ENCODE peak calls at places on chromosomes 11 and 22, in six cellular contexts. M is lower leg skin, X is GM12892, P is transverse colon, F is uterus, Q is sigmoid colon. D is an unnamed sample.
A peak's percentile ranks its signal among the peaks of the same experiment; 100 is the strongest.

GRCh38 chr11:95563173-95563572 is 226.4 kb downstream of the FAM76B start:
- DNase-seq in Q (no peak), P (no peak), F (no peak), M (no peak), X (no peak), D (no peak)

GRCh38 chr22:49396817-49397216 is 430.9 kb downstream of the BRD1 start:
- DNase-seq in P (no peak), M (peak; percentile 1), X (no peak), Q (no peak), F (no peak), D (no peak)

GRCh38 chr22:19689408-19689807 is 24.9 kb upstream of the SEPTIN5 start:
- DNase-seq in Q (peak; percentile 57), X (no peak), P (no peak), M (no peak), F (no peak), D (no peak)

GRCh38 chr11:67585911-67586310 is 2.3 kb downstream of the GSTP1 start:
- DNase-seq in Q (no peak), M (no peak), X (no peak), F (no peak), P (no peak), D (no peak)

GRCh38 chr22:34414467-34415440 is 494.5 kb upstream of the LARGE1 start:
- DNase-seq in M (peak; percentile 27), F (no peak), Q (no peak), P (peak; percentile 43), X (peak; percentile 11), D (peak; percentile 39)

GRCh38 chr11:23931443-23931842 is 565.4 kb upstream of the LUZP2 start:
- DNase-seq in P (no peak), Q (no peak), M (no peak), F (no peak), X (no peak), D (no peak)

GRCh38 chr22:23562186-23562585 is 17.9 kb downstream of the IGLL1 start:
- DNase-seq in P (no peak), F (no peak), M (no peak), X (no peak), Q (no peak), D (no peak)

GRCh38 chr11:11415786-11416390 is 62.8 kb upstream of the CSNK2A3 start:
- DNase-seq in Q (no peak), X (no peak), F (no peak), P (no peak), M (no peak), D (no peak)

GRCh38 chr11:37504066-37504611 is 906.1 kb upstream of the RAG2 start:
- DNase-seq in F (no peak), X (peak; percentile 2), M (no peak), P (no peak), Q (no peak), D (no peak)

GRCh38 chr11:35388054-35388453 is 31.3 kb downstream of the SLC1A2 start:
- DNase-seq in P (no peak), Q (no peak), X (no peak), M (no peak), F (no peak), D (no peak)

GRCh38 chr22:44668190-44668885 is 33.7 kb upstream of the PRR5 start:
- DNase-seq in X (no peak), Q (peak; percentile 64), M (no peak), F (no peak), P (no peak), D (no peak)

GRCh38 chr11:57320067-57320718 is 4.6 kb downstream of the TNKS1BP1 start:
- DNase-seq in X (no peak), P (no peak), Q (peak; percentile 70), M (no peak), F (no peak), D (no peak)

GRCh38 chr22:27252282-27253049 is 549.1 kb downstream of the MN1 start:
- DNase-seq in M (peak; percentile 46), X (no peak), Q (peak; percentile 87), P (no peak), F (peak; percentile 67), D (no peak)

GRCh38 chr11:1396375-1396841 is 6.7 kb downstream of the BRSK2 start:
- DNase-seq in X (no peak), M (no peak), Q (no peak), P (no peak), F (no peak), D (no peak)

GRCh38 chr11:77994434-77995362 is at the start of gene INTS4:
- DNase-seq in Q (peak; percentile 100), P (peak; percentile 99), F (peak; percentile 99), M (peak; percentile 99), X (peak; percentile 82), D (peak; percentile 98)
- TF ChIP-seq POLR2A in Q (no peak), P (peak; percentile 47), F (peak; percentile 46), M (no peak), X (peak; percentile 73), D (peak; percentile 57)

DNA sequence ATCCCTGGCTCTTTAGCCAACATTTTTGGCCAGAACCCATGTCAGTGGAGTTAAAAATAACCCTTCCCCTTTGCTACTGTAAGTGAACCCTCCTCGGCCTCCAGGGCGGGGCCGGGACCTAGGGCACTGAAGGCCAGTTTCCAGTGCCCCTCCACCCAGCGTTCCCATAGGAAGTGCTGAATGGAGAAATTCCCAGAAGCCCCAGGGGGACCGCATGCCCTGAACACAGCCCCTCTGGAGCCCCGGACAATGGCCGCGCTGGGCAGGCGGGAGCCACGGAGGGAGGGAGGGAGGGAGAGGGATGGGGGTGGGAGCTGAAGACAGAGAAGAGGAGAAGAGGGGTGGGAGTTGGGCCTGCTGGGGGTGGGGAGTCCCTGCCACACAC is 11.1 kb downstream of the PDGFB start:
- DNase-seq in X (no peak), Q (no peak), P (no peak), F (no peak), M (no peak), D (no peak)
- TF ChIP-seq POLR2A in X (no peak), Q (no peak), P (no peak), F (no peak), M (no peak), D (no peak)

GRCh38 chr22:41949297-41949965 is 2.5 kb upstream of the CENPM start:
- DNase-seq in Q (no peak), F (no peak), M (no peak), P (no peak), X (no peak), D (no peak)

GRCh38 chr22:41947181-41948080 is 479 bp upstream of the CENPM start:
- DNase-seq in Q (no peak), P (no peak), M (no peak), X (no peak), F (no peak), D (no peak)

GRCh38 chr22:41948142-41948541 is 1.2 kb upstream of the CENPM start:
- DNase-seq in X (no peak), M (no peak), P (no peak), F (no peak), Q (no peak), D (no peak)

GRCh38 chr22:41943661-41944209 is 3.2 kb downstream of the CENPM start:
- DNase-seq in P (peak; percentile 69), Q (no peak), F (no peak), M (no peak), X (no peak), D (no peak)

GRCh38 chr22:41946360-41947180 is at the start of gene CENPM:
- DNase-seq in F (peak; percentile 91), Q (peak; percentile 94), X (peak; percentile 79), M (peak; percentile 92), P (peak; percentile 93), D (peak; percentile 97)
- TF ChIP-seq POLR2A in F (no peak), Q (no peak), X (peak; percentile 59), M (no peak), P (no peak), D (peak; percentile 84)

GRCh38 chr11:65720237-65720934 is at the start of gene RNASEH2C:
- DNase-seq in Q (peak; percentile 91), X (peak; percentile 94), P (peak; percentile 86), M (peak; percentile 77), F (peak; percentile 79), D (peak; percentile 90)
- TF ChIP-seq POLR2A in Q (peak; percentile 52), X (peak; percentile 95), P (peak; percentile 77), M (no peak), F (peak; percentile 86), D (peak; percentile 92)

GRCh38 chr11:74592441-74593362 is at the start of gene POLD3:
- DNase-seq in P (peak; percentile 96), X (peak; percentile 63), F (peak; percentile 94), Q (peak; percentile 95), M (peak; percentile 92), D (peak; percentile 93)
- TF ChIP-seq POLR2A in P (peak; percentile 52), X (peak; percentile 67), F (peak; percentile 54), Q (no peak), M (no peak), D (peak; percentile 64)

DNA sequence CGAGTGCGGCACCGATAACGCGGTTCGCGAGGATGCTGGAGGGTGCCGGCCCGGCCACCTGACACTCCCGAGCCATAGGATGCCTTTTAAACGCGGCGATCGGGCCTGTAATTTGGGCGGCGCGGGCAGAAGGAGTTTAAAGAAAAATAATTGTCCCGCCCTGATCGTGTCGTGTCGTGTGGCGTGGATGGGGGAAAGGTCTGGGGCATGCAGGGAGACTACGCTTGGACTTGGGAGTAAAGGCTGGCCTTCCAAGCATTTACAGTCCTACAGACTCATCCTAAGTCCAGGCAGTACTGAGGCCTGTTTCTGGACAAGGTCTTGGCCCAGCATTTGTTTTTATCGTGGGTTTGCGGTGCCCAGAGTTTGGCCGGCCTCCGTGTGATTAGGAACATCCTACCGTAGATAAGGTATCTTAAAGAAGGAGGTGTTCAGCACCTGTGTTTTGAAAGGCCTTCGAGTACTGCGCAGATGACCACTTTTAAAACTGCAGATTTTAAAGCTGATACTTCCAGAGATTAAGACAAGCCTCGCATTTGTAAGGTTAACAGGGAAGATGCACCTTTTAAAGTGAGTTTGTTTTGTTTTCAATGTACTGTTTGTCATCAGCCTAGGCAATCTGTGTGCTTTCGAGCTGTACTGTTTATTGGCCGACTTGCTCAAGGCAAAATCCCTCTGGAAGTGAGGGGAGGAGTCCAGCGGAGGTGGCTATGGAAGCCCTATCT is 1.5 kb downstream of the WEE1 start:
- DNase-seq in F (peak; percentile 65), M (peak; percentile 71), Q (peak; percentile 90), P (peak; percentile 74), X (no peak), D (peak; percentile 76)
- TF ChIP-seq POLR2A in F (peak; percentile 70), M (no peak), Q (peak; percentile 85), P (peak; percentile 87), X (no peak), D (peak; percentile 76)

DNA sequence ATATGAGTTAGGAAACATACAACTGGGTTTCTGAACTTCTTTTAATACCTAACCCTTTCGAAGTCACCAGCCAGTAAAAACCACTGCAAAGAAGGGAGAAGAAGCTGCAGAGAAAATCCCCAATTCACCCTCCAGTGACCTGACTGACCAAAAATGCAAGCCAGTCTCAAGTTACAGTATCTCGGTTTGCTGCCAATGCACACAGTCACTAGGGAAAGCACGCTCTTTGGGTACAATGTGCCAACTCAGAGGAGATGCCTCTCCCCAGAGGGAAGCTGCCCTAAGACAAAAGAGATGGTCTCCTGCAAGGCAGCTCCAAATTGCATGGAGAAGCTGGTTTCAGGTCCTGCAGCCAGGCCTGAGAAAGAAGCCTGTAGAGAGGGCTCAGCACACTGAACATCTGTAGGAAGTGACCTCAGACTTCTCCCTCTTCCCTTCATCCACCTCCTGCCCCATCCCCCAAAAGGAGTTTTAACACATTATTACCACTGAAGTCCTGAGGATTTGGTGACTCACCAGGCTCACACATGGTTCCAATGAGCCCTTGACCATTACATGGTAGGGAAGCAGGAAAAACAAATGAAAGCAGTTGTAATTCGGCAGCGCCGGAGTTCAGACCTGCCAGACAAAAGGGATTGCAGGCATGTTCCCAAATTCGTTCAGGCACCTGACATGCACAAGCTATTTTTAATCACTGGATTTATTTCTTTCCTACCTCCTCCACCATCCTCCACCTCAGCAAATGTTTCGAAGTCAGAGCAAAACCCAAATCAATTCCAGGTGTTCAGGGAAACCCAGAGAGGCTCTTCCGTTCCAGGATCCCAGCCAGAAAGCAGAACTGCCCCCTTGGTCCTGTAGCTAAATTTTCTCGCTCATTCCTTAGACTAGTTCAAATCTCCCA is 90.1 kb downstream of the ETS1 start:
- DNase-seq in M (no peak), Q (peak; percentile 87), X (no peak), F (peak; percentile 83), P (no peak), D (no peak)
- TF ChIP-seq POLR2A in M (no peak), Q (no peak), X (peak; percentile 46), F (no peak), P (no peak), D (no peak)

D was measured in erythroblast.